ENCODE peak calls at places on chromosomes 13 and 19, in seven cellular contexts. I is gastrocnemius medialis, M is right lobe of liver, N is colonic mucosa, B is Caco-2, V is neuronal stem cell, T is uterus. X is an unnamed sample. For H3K36me3, the result is how much of the 10 kb centered on the place peaks cover.

GRCh38 chr13:74836628-74837027 is 645.3 kb downstream of the TBC1D4 start:
- DNase-seq in V (no peak), T (no peak), B (no peak), N (no peak), I (no peak), M (no peak), X (no peak)

GRCh38 chr19:46435009-46435408 is 6.3 kb upstream of the PNMA8C start:
- DNase-seq in T (no peak), V (no peak), B (no peak), N (no peak), I (no peak), M (no peak), X (no peak)

GRCh38 chr13:77378662-77379061 is 51.8 kb upstream of the MYCBP2 start:
- DNase-seq in B (no peak), M (no peak), N (no peak), V (no peak), T (no peak), I (no peak), X (no peak)

GRCh38 chr19:11453468-11454341 is 18.3 kb downstream of the PRKCSH start:
- DNase-seq in M (no peak), V (no peak), N (no peak), T (no peak), B (peak), I (no peak), X (no peak)

GRCh38 chr13:86976521-86977324 is 694.4 kb upstream of the SLITRK5 start:
- DNase-seq in N (no peak), I (no peak), B (no peak), M (no peak), T (no peak), V (no peak), X (no peak)

GRCh38 chr13:65834897-65835296 is 1395.2 kb downstream of the PCDH9 start:
- DNase-seq in T (no peak), B (no peak), N (no peak), M (no peak), V (no peak), I (no peak), X (no peak)

GRCh38 chr13:46831588-46832194 is 34.7 kb upstream of the ESD start:
- DNase-seq in M (no peak), T (peak), N (peak), B (peak), V (peak), I (no peak), X (peak)

GRCh38 chr13:19632915-19633339 is 532 bp upstream of the MPHOSPH8 start:
- DNase-seq in I (no peak), T (no peak), B (no peak), N (no peak), V (no peak), M (no peak), X (no peak)

GRCh38 chr19:18939922-18940775 is 868 bp downstream of the HOMER3 start:
- DNase-seq in M (no peak), T (peak), V (peak), N (peak), B (peak), I (peak), X (peak)

GRCh38 chr19:10718205-10719196 is 622 bp downstream of the DNM2 start:
- DNase-seq in M (peak), N (no peak), I (no peak), B (peak), V (no peak), T (no peak), X (peak)

GRCh38 chr13:84885868-84886267 is 913.4 kb downstream of the SLITRK6 start:
- DNase-seq in T (no peak), V (no peak), I (no peak), M (no peak), N (no peak), B (no peak), X (no peak)

GRCh38 chr13:78595458-78595818 is 7.9 kb downstream of the POU4F1 start:
- DNase-seq in M (no peak), B (no peak), I (no peak), N (no peak), V (no peak), T (no peak), X (no peak)

GRCh38 chr19:46218160-46218559 is 11.4 kb upstream of the IGFL1 start:
- DNase-seq in N (peak), B (peak), M (no peak), V (peak), I (no peak), T (no peak), X (peak)

GRCh38 chr19:7550987-7551761 is 15.7 kb downstream of the PNPLA6 start:
- DNase-seq in T (peak), V (peak), I (peak), B (peak), N (peak), M (peak), X (peak)

GRCh38 chr19:2759392-2759791 is 19.6 kb upstream of the SLC39A3 start:
- DNase-seq in T (no peak), I (no peak), N (no peak), V (no peak), B (no peak), M (no peak), X (no peak)
- H3K36me3 ChIP-seq in T (under half), I (half or more), N (under half), V (half or more), B (under half), M (under half), X (under half)

DNA sequence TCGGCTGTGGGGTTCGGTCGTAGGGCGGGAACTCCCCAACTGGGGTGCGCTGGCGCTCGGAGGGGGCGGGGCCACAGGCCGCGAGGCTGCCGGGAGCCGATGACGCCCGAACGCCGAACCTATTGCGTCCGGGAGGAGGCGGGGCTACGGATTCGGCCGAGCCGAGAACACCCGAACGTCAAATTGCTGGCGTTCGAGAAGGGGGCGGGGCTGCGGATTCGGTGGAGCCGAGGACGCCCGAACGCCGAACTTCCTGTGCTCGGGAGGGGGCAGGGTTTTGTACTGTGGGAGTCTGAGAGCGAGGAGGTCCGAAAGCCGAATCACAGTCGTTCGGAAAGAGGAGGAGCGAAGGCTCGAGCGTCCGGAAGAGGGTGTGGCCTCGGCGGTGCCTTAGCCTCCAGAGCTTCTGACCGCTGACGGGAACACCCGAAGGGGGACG is 586 bp upstream of the TSEN34 start:
- DNase-seq in I (peak), T (peak), M (peak), N (peak), B (peak), V (peak), X (peak)
- H3K36me3 ChIP-seq in I (under half), T (under half), M (under half), N (under half), B (under half), V (under half), X (under half)

DNA sequence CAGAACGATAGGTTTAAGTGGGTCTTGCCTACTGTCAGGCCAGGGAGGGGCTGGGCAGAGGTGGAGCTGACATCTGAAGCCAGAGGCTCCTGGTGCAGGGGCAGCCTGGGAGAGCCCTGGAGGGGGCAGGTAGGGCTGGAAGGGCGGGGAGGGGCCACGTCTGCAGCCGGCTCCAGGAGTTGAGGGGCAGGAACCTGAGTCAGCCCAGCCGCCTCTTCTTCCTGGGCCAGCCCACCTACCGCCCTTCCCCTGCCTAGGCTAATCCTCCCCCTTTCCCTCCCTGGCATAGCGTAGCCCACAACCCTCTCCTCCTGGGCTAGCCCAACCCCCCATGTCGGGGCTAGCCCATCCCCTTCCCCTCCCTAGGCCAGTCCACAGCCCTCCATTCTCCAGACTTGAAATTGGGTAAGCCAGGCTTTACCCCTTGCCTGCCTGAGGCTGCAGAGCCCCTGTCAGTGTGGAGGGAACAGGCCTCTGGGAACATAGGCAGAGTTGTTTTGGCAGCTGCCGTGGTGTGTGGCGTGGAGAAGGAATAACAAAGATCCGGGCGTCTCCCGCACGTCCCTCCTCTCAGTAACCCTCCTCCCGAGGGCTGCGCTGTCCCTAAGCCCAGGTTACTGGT is 20.6 kb upstream of the WDR18 start:
- DNase-seq in V (no peak), I (no peak), M (no peak), T (no peak), N (no peak), B (no peak), X (no peak)
- H3K36me3 ChIP-seq in V (half or more), I (under half), M (under half), T (under half), N (under half), B (under half), X (under half)

DNA sequence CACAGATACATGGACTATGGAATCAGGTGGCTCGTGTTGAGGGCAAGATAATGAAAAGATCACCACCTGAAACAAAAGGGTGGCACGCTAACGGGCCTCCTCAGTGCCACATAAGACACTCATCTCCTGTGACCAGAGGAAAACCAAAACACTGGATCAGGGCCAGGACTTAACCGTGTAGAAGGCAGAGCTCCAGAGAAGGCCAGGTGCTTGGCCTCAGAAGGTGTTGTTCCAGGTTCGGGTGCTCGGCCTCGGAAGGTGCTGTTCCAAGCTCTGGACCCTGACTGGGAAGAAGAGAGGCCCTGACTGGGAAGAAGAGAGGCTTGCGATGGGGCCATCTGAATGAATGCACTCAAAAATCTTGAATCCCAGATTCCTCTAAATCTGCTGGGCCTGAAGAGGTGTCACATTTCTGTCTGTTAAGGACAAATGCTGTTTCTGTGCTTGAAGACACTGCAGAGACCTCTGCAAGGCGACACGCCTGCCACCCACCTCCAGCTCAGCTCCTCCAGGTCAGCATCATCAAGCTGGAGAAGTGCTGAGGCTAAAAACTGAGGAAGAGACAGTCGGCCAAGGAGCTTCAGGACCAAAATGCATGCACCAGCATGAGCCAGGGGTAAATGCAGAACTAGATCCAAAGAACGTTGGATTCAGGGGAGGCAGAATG is 2.7 kb upstream of the RASA3 start:
- DNase-seq in N (no peak), I (no peak), V (no peak), M (no peak), B (no peak), T (no peak), X (no peak)
- H3K36me3 ChIP-seq in N (under half), I (under half), V (under half), M (under half), B (under half), T (under half), X (under half)

GRCh38 chr19:58554494-58555368 is at the start of gene CHMP2A:
- DNase-seq in M (peak), I (peak), N (peak), B (peak), T (peak), V (peak), X (peak)
- H3K36me3 ChIP-seq in M (under half), I (under half), N (under half), B (under half), T (under half), V (under half), X (under half)

GRCh38 chr19:51927859-51928258 is 587 bp downstream of the ZNF613 start:
- DNase-seq in M (no peak), B (no peak), T (no peak), V (no peak), I (no peak), N (no peak), X (no peak)

GRCh38 chr19:51926784-51927741 is at the start of gene ZNF613:
- DNase-seq in B (peak), M (peak), T (peak), I (peak), V (peak), N (peak), X (peak)

GRCh38 chr19:51926426-51926783 is 867 bp upstream of the ZNF613 start:
- DNase-seq in M (no peak), T (no peak), I (no peak), N (no peak), B (no peak), V (no peak), X (no peak)

DNA sequence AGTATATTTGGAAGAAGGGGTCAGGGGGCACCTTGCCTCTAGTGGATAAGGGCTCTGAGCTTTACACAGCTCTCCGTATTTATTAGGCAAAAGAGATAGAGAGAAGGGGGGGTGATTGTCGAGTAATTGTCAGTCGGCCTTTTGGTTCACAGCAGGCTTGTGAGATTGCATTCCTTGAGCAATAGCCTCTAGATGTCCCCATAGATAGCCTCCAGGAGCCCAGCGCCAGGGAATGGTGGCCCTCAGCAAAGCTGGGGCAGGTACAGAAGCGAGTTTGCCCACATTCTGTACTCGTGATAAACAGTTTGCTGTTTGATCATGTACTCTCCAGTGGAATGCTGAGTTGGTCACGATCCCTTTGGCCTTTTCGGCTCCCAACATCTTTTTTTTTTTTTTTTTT is 4.6 kb downstream of the ZNF613 start:
- DNase-seq in N (no peak), I (no peak), M (no peak), B (no peak), T (no peak), V (no peak), X (no peak)
- H3K36me3 ChIP-seq in N (under half), I (half or more), M (under half), B (under half), T (under half), V (under half), X (under half)

GRCh38 chr19:4861147-4861546 is 6.3 kb downstream of the PLIN3 start:
- DNase-seq in M (no peak), V (no peak), B (peak), T (no peak), I (no peak), N (peak), X (no peak)
- H3K36me3 ChIP-seq in M (under half), V (under half), B (under half), T (under half), I (half or more), N (under half), X (under half)